ENCODE peak calls at places on chromosomes 4 and X, in six cellular contexts. W is astrocyte, C is PC-9, N is skeletal muscle cell, U is foreskin fibroblast, B is keratinocyte. M is an unnamed sample.

GRCh38 chrX:151713859-151714258 is 2.0 kb upstream of the FATE1 start:
- DNase-seq in W (no peak), C (peak), N (no peak), U (no peak), B (no peak), M (no peak)

GRCh38 chr4:88033309-88033708 is 25.9 kb downstream of the PKD2 start:
- DNase-seq in W (peak), C (peak), N (no peak), U (peak), B (no peak), M (no peak)

GRCh38 chr4:64079316-64079715 is 329.9 kb downstream of the TECRL start:
- DNase-seq in W (no peak), C (no peak), N (no peak), U (no peak), B (no peak), M (no peak)

GRCh38 chr4:179071120-179071519 is 1628.9 kb upstream of the AGA start:
- DNase-seq in W (no peak), C (no peak), N (no peak), U (no peak), B (no peak), M (no peak)

GRCh38 chr4:113707013-113707412 is 54.5 kb downstream of the CAMK2D start:
- DNase-seq in W (peak), C (no peak), N (no peak), U (peak), B (no peak), M (no peak)

GRCh38 chrX:121782544-121782943 is 735.1 kb downstream of the GLUD2 start:
- DNase-seq in W (no peak), C (no peak), N (no peak), U (no peak), B (no peak), M (no peak)

GRCh38 chr4:176064539-176064938 is 1.1 kb upstream of the WDR17 start:
- DNase-seq in W (no peak), C (no peak), N (no peak), U (no peak), B (no peak), M (no peak)

GRCh38 chr4:75542824-75543223 is 13.0 kb upstream of the ODAPH start:
- DNase-seq in W (peak), C (no peak), N (peak), U (peak), B (peak), M (peak)

GRCh38 chr4:75909331-75909844 is 7.1 kb upstream of the PPEF2 start:
- DNase-seq in W (no peak), C (no peak), N (no peak), U (no peak), B (no peak), M (no peak)

GRCh38 chrX:67780694-67781109 is 236.9 kb downstream of the AR start:
- DNase-seq in W (peak), C (peak), N (peak), U (peak), B (peak), M (peak)

GRCh38 chr4:140943486-140943885 is 187.3 kb upstream of the TBC1D9 start:
- DNase-seq in W (peak), C (no peak), N (peak), U (peak), B (no peak), M (peak)

GRCh38 chr4:106809083-106809482 is 227.0 kb downstream of the DKK2 start:
- DNase-seq in W (peak), C (no peak), N (peak), U (peak), B (no peak), M (no peak)

GRCh38 chr4:141425124-141425523 is 204.4 kb downstream of the ZNF330 start:
- DNase-seq in W (peak), C (no peak), N (peak), U (peak), B (no peak), M (peak)

GRCh38 chrX:149962859-149963757 is 24.8 kb upstream of the EOLA2 start:
- DNase-seq in W (peak), C (peak), N (peak), U (peak), B (no peak), M (no peak)

GRCh38 chr4:2583092-2583491 is 46.6 kb downstream of the FAM193A start:
- DNase-seq in W (no peak), C (no peak), N (no peak), U (no peak), B (no peak), M (no peak)

GRCh38 chr4:101123231-101123630 is 224.1 kb downstream of the PPP3CA start:
- DNase-seq in W (peak), C (no peak), N (no peak), U (no peak), B (no peak), M (no peak)

GRCh38 chrX:104565791-104566687 is at the start of gene IL1RAPL2:
- DNase-seq in W (no peak), C (peak), N (no peak), U (no peak), B (no peak), M (no peak)

GRCh38 chr4:41796545-41797210 is 48.2 kb upstream of the PHOX2B start:
- DNase-seq in W (no peak), C (no peak), N (no peak), U (no peak), B (no peak), M (no peak)

GRCh38 chrX:54920610-54921426 is at the start of gene TRO:
- DNase-seq in W (no peak), C (no peak), N (no peak), U (no peak), B (no peak), M (no peak)

GRCh38 chr4:3485011-3485881 is 22.1 kb downstream of the DOK7 start:
- DNase-seq in W (no peak), C (peak), N (no peak), U (no peak), B (no peak), M (no peak)

GRCh38 chr4:42786350-42787070 is 106.0 kb upstream of the GRXCR1 start:
- DNase-seq in W (no peak), C (no peak), N (no peak), U (no peak), B (no peak), M (no peak)

GRCh38 chrX:125131146-125131545 is 188.5 kb upstream of the TEX13C start:
- DNase-seq in W (no peak), C (no peak), N (no peak), U (no peak), B (no peak), M (no peak)

GRCh38 chr4:102299708-102300107 is 45.6 kb downstream of the SLC39A8 start:
- DNase-seq in W (peak), C (peak), N (peak), U (peak), B (peak), M (peak)

GRCh38 chr4:152045781-152046571 is 285.2 kb upstream of the GATB start:
- DNase-seq in W (peak), C (peak), N (no peak), U (no peak), B (no peak), M (no peak)

GRCh38 chr4:164888096-164888495 is 11.1 kb downstream of the APELA start:
- DNase-seq in W (no peak), C (no peak), N (no peak), U (no peak), B (no peak), M (no peak)

GRCh38 chr4:153651041-153651960 is 32.8 kb upstream of the TLR2 start:
- DNase-seq in W (no peak), C (no peak), N (no peak), U (no peak), B (no peak), M (no peak)

GRCh38 chr4:57374866-57375595 is 264.8 kb upstream of the IGFBP7 start:
- DNase-seq in W (peak), C (no peak), N (peak), U (no peak), B (no peak), M (no peak)

GRCh38 chrX:53047228-53047627 is 1.4 kb upstream of the GPR173 start:
- DNase-seq in W (no peak), C (no peak), N (no peak), U (no peak), B (no peak), M (no peak)

GRCh38 chr4:110088670-110089069 is 109.7 kb downstream of the ELOVL6 start:
- DNase-seq in W (peak), C (no peak), N (peak), U (no peak), B (peak), M (no peak)

GRCh38 chrX:119004920-119005524 is 30.6 kb downstream of the LONRF3 start:
- DNase-seq in W (peak), C (peak), N (no peak), U (peak), B (no peak), M (no peak)

GRCh38 chr4:184899261-184900134 is 73.7 kb upstream of the ACSL1 start:
- DNase-seq in W (no peak), C (peak), N (no peak), U (no peak), B (no peak), M (no peak)

GRCh38 chr4:181860157-181860556 is 383.0 kb upstream of the TENM3 start:
- DNase-seq in W (peak), C (no peak), N (peak), U (no peak), B (no peak), M (peak)

GRCh38 chrX:103864886-103865534 is 33.0 kb upstream of the RAB9B start:
- DNase-seq in W (peak), C (no peak), N (no peak), U (no peak), B (no peak), M (no peak)

GRCh38 chr4:106773106-106773905 is 262.8 kb downstream of the DKK2 start:
- DNase-seq in W (peak), C (no peak), N (peak), U (peak), B (no peak), M (peak)

GRCh38 chrX:140141444-140142029 is 176.2 kb upstream of the CXorf66 start:
- DNase-seq in W (no peak), C (peak), N (no peak), U (no peak), B (no peak), M (no peak)

GRCh38 chrX:28398352-28398751 is 188.9 kb upstream of the IL1RAPL1 start:
- DNase-seq in W (no peak), C (no peak), N (no peak), U (no peak), B (no peak), M (no peak)

GRCh38 chr4:83075271-83075670 is 39.3 kb downstream of the PLAC8 start:
- DNase-seq in W (peak), C (no peak), N (no peak), U (no peak), B (no peak), M (no peak)

GRCh38 chr4:94758141-94758699 is 465 bp downstream of the BMPR1B start:
- DNase-seq in W (peak), C (no peak), N (no peak), U (peak), B (no peak), M (no peak)

GRCh38 chr4:150515135-150515534 is 66.8 kb upstream of the MAB21L2 start:
- DNase-seq in W (no peak), C (no peak), N (peak), U (no peak), B (no peak), M (no peak)

GRCh38 chr4:150514709-150515108 is 67.2 kb upstream of the MAB21L2 start:
- DNase-seq in W (no peak), C (no peak), N (no peak), U (no peak), B (no peak), M (no peak)

GRCh38 chr4:150510176-150510875 is 71.6 kb upstream of the MAB21L2 start:
- DNase-seq in W (peak), C (no peak), N (peak), U (peak), B (no peak), M (peak)
- H3K4me3 ChIP-seq in W (peak), C (no peak), N (no peak), U (peak), B (peak), M (no peak)

DNA sequence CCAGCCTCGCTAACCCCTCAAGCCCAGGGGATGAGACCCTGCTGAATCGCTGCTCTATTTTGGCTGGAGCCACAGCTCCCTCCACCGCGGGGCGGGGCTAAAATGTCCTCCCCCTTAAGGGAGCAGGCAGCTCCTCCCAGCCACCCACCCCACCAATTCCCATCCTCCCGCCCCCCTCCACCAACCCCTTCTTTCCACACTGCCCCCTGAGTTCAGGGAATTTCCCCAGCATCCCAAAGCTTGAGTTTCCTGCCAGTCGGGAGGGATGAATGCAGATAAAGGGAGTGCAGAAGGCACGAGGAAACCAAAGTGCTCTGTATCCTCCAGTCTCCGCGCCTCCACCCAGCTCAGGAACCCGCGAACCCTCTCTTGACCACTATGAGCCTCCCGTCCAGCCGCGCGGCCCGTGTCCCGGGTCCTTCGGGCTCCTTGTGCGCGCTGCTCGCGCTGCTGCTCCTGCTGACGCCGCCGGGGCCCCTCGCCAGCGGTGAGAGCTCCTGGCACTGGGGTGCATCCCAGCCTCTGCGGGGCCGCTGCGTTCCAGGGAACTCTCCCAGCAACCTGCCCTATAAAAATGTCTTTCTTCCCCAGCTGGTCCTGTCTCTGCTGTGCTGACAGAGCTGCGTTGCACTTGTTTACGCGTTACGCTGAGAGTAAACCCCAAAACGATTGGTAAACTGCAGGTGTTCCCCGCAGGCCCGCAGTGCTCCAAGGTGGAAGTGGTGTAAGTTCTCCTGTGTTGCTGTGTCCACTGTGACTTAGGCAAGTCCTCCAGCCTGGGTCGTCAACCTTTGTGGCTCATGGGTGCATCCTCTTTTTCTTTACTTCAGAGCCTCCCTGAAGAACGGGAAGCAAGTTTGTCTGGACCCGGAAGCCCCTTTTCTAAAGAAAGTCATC is at the start of gene CXCL6:
- DNase-seq in W (no peak), C (no peak), N (no peak), U (no peak), B (no peak), M (no peak)
- H3K4me3 ChIP-seq in W (peak), C (peak), N (peak), U (peak), B (peak), M (peak)

DNA sequence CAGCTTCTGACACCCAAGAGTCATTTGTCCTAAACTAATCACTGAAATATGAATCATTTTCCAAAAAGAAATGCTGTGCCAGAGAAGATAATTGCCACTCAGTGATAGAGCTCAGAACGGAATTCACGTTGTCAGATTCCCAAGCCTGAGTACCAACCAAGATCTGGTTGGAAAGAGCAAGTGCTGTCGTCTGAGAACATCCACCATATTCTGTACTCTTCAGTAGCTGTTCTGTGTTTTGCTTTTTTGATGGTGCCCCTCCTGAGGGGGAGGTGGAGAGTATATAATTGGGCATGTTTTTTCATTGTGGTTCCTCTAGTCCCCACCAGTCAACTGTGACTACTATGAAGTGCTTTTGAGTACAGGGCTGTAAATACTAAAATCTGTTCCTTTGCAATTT is 13.2 kb downstream of the RUFY3 start:
- DNase-seq in W (no peak), C (no peak), N (no peak), U (no peak), B (no peak), M (no peak)
- H3K4me3 ChIP-seq in W (peak), C (no peak), N (peak), U (peak), B (peak), M (peak)

GRCh38 chr4:155353923-155354540 is 22.7 kb downstream of the MAP9 start:
- DNase-seq in W (peak), C (peak), N (peak), U (peak), B (no peak), M (no peak)
- H3K4me3 ChIP-seq in W (no peak), C (no peak), N (no peak), U (no peak), B (no peak), M (no peak)

DNA sequence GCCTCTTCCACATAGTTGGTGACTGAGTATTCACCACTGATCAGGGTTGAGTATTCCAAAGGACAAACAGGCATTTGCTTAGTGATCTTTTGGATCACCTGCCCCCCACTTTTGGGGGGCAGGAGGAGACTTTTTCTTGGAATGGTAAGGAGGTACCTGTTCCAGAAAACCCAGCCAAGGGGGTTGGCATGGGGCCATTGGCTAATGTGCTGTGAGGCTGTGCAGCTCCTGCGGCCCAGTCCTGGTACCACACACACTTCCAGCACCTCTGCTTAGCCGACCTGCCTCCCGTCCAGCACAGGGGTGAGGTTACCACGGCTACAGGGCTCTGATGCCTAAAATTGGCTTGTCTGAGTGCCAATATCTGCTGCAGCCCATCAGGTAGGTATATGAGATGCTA is 40.1 kb upstream of the MGST2 start:
- DNase-seq in W (no peak), C (no peak), N (no peak), U (no peak), B (no peak), M (no peak)
- H3K4me3 ChIP-seq in W (no peak), C (no peak), N (no peak), U (no peak), B (no peak), M (no peak)

GRCh38 chr4:21795091-21795490 is 153.5 kb downstream of the KCNIP4 start:
- DNase-seq in W (peak), C (no peak), N (no peak), U (peak), B (no peak), M (no peak)

GRCh38 chr4:21792736-21793135 is 155.8 kb downstream of the KCNIP4 start:
- DNase-seq in W (no peak), C (no peak), N (no peak), U (no peak), B (no peak), M (no peak)

GRCh38 chr4:21790437-21791029 is 158.0 kb downstream of the KCNIP4 start:
- DNase-seq in W (peak), C (no peak), N (no peak), U (peak), B (no peak), M (no peak)
- H3K4me3 ChIP-seq in W (no peak), C (no peak), N (no peak), U (no peak), B (no peak), M (no peak)

DNA sequence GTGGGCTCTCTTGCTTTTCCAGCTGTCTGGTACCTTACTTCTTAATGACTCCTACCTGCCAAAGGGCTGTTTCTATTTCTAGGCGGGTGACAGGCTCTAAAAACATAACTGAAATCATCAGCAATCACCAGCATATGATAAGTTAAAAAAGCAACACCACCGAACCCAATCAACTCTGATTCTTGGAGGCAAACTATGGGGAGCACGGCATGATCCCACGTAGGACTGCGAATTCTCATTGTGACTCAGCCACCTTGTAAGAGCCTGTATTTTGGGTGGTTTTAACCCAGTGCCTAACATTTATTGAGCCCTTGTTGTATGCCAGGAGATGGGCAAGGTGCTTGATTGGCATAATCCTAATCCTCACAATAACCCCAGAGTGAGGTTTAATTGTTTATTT is 156.8 kb downstream of the PACRGL start:
- DNase-seq in W (no peak), C (no peak), N (no peak), U (no peak), B (no peak), M (no peak)
- H3K4me3 ChIP-seq in W (no peak), C (no peak), N (no peak), U (no peak), B (no peak), M (no peak)

M was measured in BJ.